ENCODE peak calls at places on chromosomes 7 and 10, in six cellular contexts. One of them, this sample, is unnamed.
A peak's percentile ranks its signal among the peaks of the same experiment; 100 is the strongest.

GRCh38 chr10:71780722-71781121 is 7.4 kb upstream of the VSIR start:
- DNase-seq in fibroblast of pulmonary artery: no peak
- DNase-seq in fibroblast of lung: no peak
- DNase-seq in psoas muscle: no peak
- DNase-seq in cardiac fibroblast: no peak
- DNase-seq in chondrocyte: peak; percentile 12
- DNase-seq in this sample: no peak

GRCh38 chr7:105808703-105809590 is 67.5 kb downstream of the ATXN7L1 start:
- DNase-seq in fibroblast of pulmonary artery: peak; percentile 64
- DNase-seq in cardiac fibroblast: peak; percentile 81
- DNase-seq in fibroblast of lung: peak; percentile 44
- DNase-seq in chondrocyte: no peak
- DNase-seq in psoas muscle: no peak
- DNase-seq in this sample: peak; percentile 42

GRCh38 chr7:55568613-55569268 is 3.6 kb downstream of the VOPP1 start:
- DNase-seq in fibroblast of pulmonary artery: peak; percentile 38
- DNase-seq in chondrocyte: no peak
- DNase-seq in cardiac fibroblast: no peak
- DNase-seq in fibroblast of lung: peak; percentile 15
- DNase-seq in psoas muscle: no peak
- DNase-seq in this sample: no peak

GRCh38 chr7:37921340-37921805 is 933 bp downstream of the EPDR1 start:
- DNase-seq in fibroblast of lung: no peak
- DNase-seq in fibroblast of pulmonary artery: no peak
- DNase-seq in cardiac fibroblast: peak; percentile 36
- DNase-seq in psoas muscle: peak; percentile 46
- DNase-seq in chondrocyte: no peak
- DNase-seq in this sample: no peak

GRCh38 chr10:106525871-106526270 is 638.6 kb downstream of the SORCS1 start:
- DNase-seq in psoas muscle: no peak
- DNase-seq in fibroblast of pulmonary artery: no peak
- DNase-seq in chondrocyte: no peak
- DNase-seq in fibroblast of lung: no peak
- DNase-seq in cardiac fibroblast: peak; percentile 3
- DNase-seq in this sample: no peak

GRCh38 chr10:69232736-69233135 is 12.6 kb downstream of the HKDC1 start:
- DNase-seq in fibroblast of lung: no peak
- DNase-seq in chondrocyte: no peak
- DNase-seq in psoas muscle: no peak
- DNase-seq in cardiac fibroblast: no peak
- DNase-seq in fibroblast of pulmonary artery: no peak
- DNase-seq in this sample: no peak

GRCh38 chr10:32211046-32211363 is 136.0 kb downstream of the EPC1 start:
- DNase-seq in psoas muscle: no peak
- DNase-seq in fibroblast of pulmonary artery: no peak
- DNase-seq in fibroblast of lung: no peak
- DNase-seq in cardiac fibroblast: no peak
- DNase-seq in chondrocyte: no peak
- DNase-seq in this sample: no peak

GRCh38 chr10:60236869-60237524 is 152.7 kb downstream of the ANK3 start:
- DNase-seq in chondrocyte: no peak
- DNase-seq in fibroblast of lung: no peak
- DNase-seq in cardiac fibroblast: peak; percentile 25
- DNase-seq in fibroblast of pulmonary artery: no peak
- DNase-seq in psoas muscle: peak; percentile 15
- DNase-seq in this sample: no peak

GRCh38 chr10:112581921-112582320 is 134.9 kb downstream of the VTI1A start:
- DNase-seq in fibroblast of pulmonary artery: no peak
- DNase-seq in psoas muscle: no peak
- DNase-seq in cardiac fibroblast: no peak
- DNase-seq in fibroblast of lung: no peak
- DNase-seq in chondrocyte: no peak
- DNase-seq in this sample: no peak

GRCh38 chr10:132637477-132638129 is 100.0 kb downstream of the INPP5A start:
- DNase-seq in fibroblast of lung: peak; percentile 78
- DNase-seq in chondrocyte: no peak
- DNase-seq in cardiac fibroblast: peak; percentile 78
- DNase-seq in fibroblast of pulmonary artery: peak; percentile 79
- DNase-seq in psoas muscle: peak; percentile 5
- DNase-seq in this sample: peak; percentile 63

GRCh38 chr10:11157292-11158052 is 139.8 kb downstream of the CELF2 start:
- DNase-seq in chondrocyte: no peak
- DNase-seq in cardiac fibroblast: no peak
- DNase-seq in psoas muscle: no peak
- DNase-seq in fibroblast of pulmonary artery: no peak
- DNase-seq in fibroblast of lung: no peak
- DNase-seq in this sample: no peak

GRCh38 chr7:130276796-130277762 is 10.4 kb downstream of the CPA2 start:
- DNase-seq in psoas muscle: no peak
- DNase-seq in fibroblast of pulmonary artery: peak; percentile 57
- DNase-seq in chondrocyte: no peak
- DNase-seq in cardiac fibroblast: peak; percentile 58
- DNase-seq in fibroblast of lung: peak; percentile 72
- DNase-seq in this sample: peak; percentile 60

GRCh38 chr7:95096123-95096395 is 188.7 kb downstream of the PPP1R9A start:
- DNase-seq in fibroblast of lung: no peak
- DNase-seq in chondrocyte: no peak
- DNase-seq in fibroblast of pulmonary artery: peak; percentile 6
- DNase-seq in cardiac fibroblast: no peak
- DNase-seq in psoas muscle: no peak
- DNase-seq in this sample: no peak

GRCh38 chr7:122632238-122632637 is 66.7 kb downstream of the RNF133 start:
- DNase-seq in chondrocyte: no peak
- DNase-seq in psoas muscle: no peak
- DNase-seq in fibroblast of pulmonary artery: no peak
- DNase-seq in fibroblast of lung: no peak
- DNase-seq in cardiac fibroblast: no peak
- DNase-seq in this sample: no peak

GRCh38 chr7:121138262-121138933 is 149.9 kb downstream of the CPED1 start:
- DNase-seq in cardiac fibroblast: no peak
- DNase-seq in fibroblast of lung: peak; percentile 53
- DNase-seq in fibroblast of pulmonary artery: peak; percentile 15
- DNase-seq in psoas muscle: no peak
- DNase-seq in chondrocyte: no peak
- DNase-seq in this sample: peak; percentile 33

GRCh38 chr10:32149257-32149955 is 93.2 kb upstream of the KIF5B start:
- DNase-seq in psoas muscle: peak; percentile 63
- DNase-seq in chondrocyte: no peak
- DNase-seq in cardiac fibroblast: peak; percentile 97
- DNase-seq in fibroblast of lung: peak; percentile 96
- DNase-seq in fibroblast of pulmonary artery: peak; percentile 98
- DNase-seq in this sample: peak; percentile 92

GRCh38 chr7:127786184-127786583 is 134.2 kb downstream of the SND1 start:
- DNase-seq in psoas muscle: no peak
- DNase-seq in fibroblast of pulmonary artery: peak; percentile 52
- DNase-seq in chondrocyte: no peak
- DNase-seq in fibroblast of lung: no peak
- DNase-seq in cardiac fibroblast: peak; percentile 44
- DNase-seq in this sample: no peak

GRCh38 chr7:142883571-142884284 is 1.8 kb downstream of the TRPV6 start:
- DNase-seq in fibroblast of lung: no peak
- DNase-seq in fibroblast of pulmonary artery: no peak
- DNase-seq in psoas muscle: no peak
- DNase-seq in chondrocyte: peak; percentile 43
- DNase-seq in cardiac fibroblast: no peak
- DNase-seq in this sample: no peak

GRCh38 chr10:104080762-104081161 is 4.9 kb downstream of the COL17A1 start:
- DNase-seq in fibroblast of lung: peak; percentile 33
- DNase-seq in chondrocyte: no peak
- DNase-seq in cardiac fibroblast: peak; percentile 55
- DNase-seq in psoas muscle: no peak
- DNase-seq in fibroblast of pulmonary artery: peak; percentile 58
- DNase-seq in this sample: peak; percentile 65

GRCh38 chr7:135645296-135645904 is 16.9 kb upstream of the STMP1 start:
- DNase-seq in fibroblast of lung: peak; percentile 66
- DNase-seq in psoas muscle: no peak
- DNase-seq in cardiac fibroblast: peak; percentile 72
- DNase-seq in fibroblast of pulmonary artery: peak; percentile 74
- DNase-seq in chondrocyte: no peak
- DNase-seq in this sample: peak; percentile 57

GRCh38 chr10:86363184-86363832 is 3.3 kb downstream of the GRID1 start:
- DNase-seq in psoas muscle: no peak
- DNase-seq in fibroblast of lung: no peak
- DNase-seq in fibroblast of pulmonary artery: no peak
- DNase-seq in cardiac fibroblast: no peak
- DNase-seq in chondrocyte: peak; percentile 92
- DNase-seq in this sample: no peak

GRCh38 chr7:127791790-127792189 is 139.8 kb downstream of the SND1 start:
- DNase-seq in psoas muscle: no peak
- DNase-seq in fibroblast of lung: peak; percentile 28
- DNase-seq in cardiac fibroblast: peak; percentile 69
- DNase-seq in chondrocyte: no peak
- DNase-seq in fibroblast of pulmonary artery: peak; percentile 46
- DNase-seq in this sample: peak; percentile 51

GRCh38 chr10:30386801-30387588 is 37.9 kb upstream of the MTPAP start:
- DNase-seq in cardiac fibroblast: no peak
- DNase-seq in psoas muscle: no peak
- DNase-seq in fibroblast of lung: no peak
- DNase-seq in chondrocyte: no peak
- DNase-seq in fibroblast of pulmonary artery: no peak
- DNase-seq in this sample: peak; percentile 73

GRCh38 chr10:10796774-10797415 is 220.8 kb upstream of the CELF2 start:
- DNase-seq in psoas muscle: no peak
- DNase-seq in chondrocyte: no peak
- DNase-seq in fibroblast of lung: peak; percentile 37
- DNase-seq in cardiac fibroblast: peak; percentile 65
- DNase-seq in fibroblast of pulmonary artery: peak; percentile 76
- DNase-seq in this sample: peak; percentile 69

GRCh38 chr10:30438016-30438850 is 4.2 kb downstream of the MAP3K8 start:
- DNase-seq in fibroblast of lung: peak; percentile 45
- DNase-seq in chondrocyte: no peak
- DNase-seq in fibroblast of pulmonary artery: no peak
- DNase-seq in psoas muscle: no peak
- DNase-seq in cardiac fibroblast: peak; percentile 58
- DNase-seq in this sample: no peak

GRCh38 chr10:70759769-70760168 is 25.4 kb downstream of the TBATA start:
- DNase-seq in psoas muscle: no peak
- DNase-seq in fibroblast of pulmonary artery: no peak
- DNase-seq in chondrocyte: peak; percentile 59
- DNase-seq in fibroblast of lung: no peak
- DNase-seq in cardiac fibroblast: no peak
- DNase-seq in this sample: peak; percentile 79

GRCh38 chr7:24894670-24895221 is 85.2 kb downstream of the OSBPL3 start:
- DNase-seq in chondrocyte: no peak
- DNase-seq in fibroblast of pulmonary artery: no peak
- DNase-seq in cardiac fibroblast: no peak
- DNase-seq in fibroblast of lung: no peak
- DNase-seq in psoas muscle: no peak
- DNase-seq in this sample: peak; percentile 34
- TF ChIP-seq CTCF in chondrocyte: peak; percentile 53
- TF ChIP-seq CTCF in fibroblast of pulmonary artery: peak; percentile 43
- TF ChIP-seq CTCF in cardiac fibroblast: peak; percentile 56
- TF ChIP-seq CTCF in fibroblast of lung: peak; percentile 25
- TF ChIP-seq CTCF in psoas muscle: peak; percentile 29
- TF ChIP-seq CTCF in this sample: peak; percentile 38

GRCh38 chr7:1545417-1546246 is 10.4 kb downstream of the TMEM184A start:
- DNase-seq in fibroblast of pulmonary artery: no peak
- DNase-seq in chondrocyte: no peak
- DNase-seq in cardiac fibroblast: no peak
- DNase-seq in psoas muscle: peak; percentile 25
- DNase-seq in fibroblast of lung: no peak
- DNase-seq in this sample: no peak

GRCh38 chr7:1544896-1545416 is 11.0 kb downstream of the TMEM184A start:
- DNase-seq in chondrocyte: no peak
- DNase-seq in fibroblast of lung: no peak
- DNase-seq in fibroblast of pulmonary artery: no peak
- DNase-seq in psoas muscle: no peak
- DNase-seq in cardiac fibroblast: no peak
- DNase-seq in this sample: no peak

GRCh38 chr7:1546909-1547776 is 8.9 kb downstream of the TMEM184A start:
- DNase-seq in fibroblast of pulmonary artery: no peak
- DNase-seq in chondrocyte: no peak
- DNase-seq in psoas muscle: peak; percentile 13
- DNase-seq in cardiac fibroblast: no peak
- DNase-seq in fibroblast of lung: no peak
- DNase-seq in this sample: no peak

GRCh38 chr7:1547777-1548437 is 8.1 kb downstream of the TMEM184A start:
- DNase-seq in fibroblast of pulmonary artery: no peak
- DNase-seq in psoas muscle: peak; percentile 15
- DNase-seq in fibroblast of lung: no peak
- DNase-seq in cardiac fibroblast: no peak
- DNase-seq in chondrocyte: no peak
- DNase-seq in this sample: no peak

GRCh38 chr7:1546274-1546908 is 9.6 kb downstream of the TMEM184A start:
- DNase-seq in chondrocyte: no peak
- DNase-seq in fibroblast of pulmonary artery: no peak
- DNase-seq in psoas muscle: peak; percentile 13
- DNase-seq in cardiac fibroblast: no peak
- DNase-seq in fibroblast of lung: no peak
- DNase-seq in this sample: no peak
- TF ChIP-seq CTCF in chondrocyte: no peak
- TF ChIP-seq CTCF in fibroblast of pulmonary artery: no peak
- TF ChIP-seq CTCF in psoas muscle: no peak
- TF ChIP-seq CTCF in cardiac fibroblast: no peak
- TF ChIP-seq CTCF in fibroblast of lung: no peak
- TF ChIP-seq CTCF in this sample: no peak

GRCh38 chr10:43981696-43982095 is 333.0 kb upstream of the ZNF32 start:
- DNase-seq in chondrocyte: no peak
- DNase-seq in fibroblast of pulmonary artery: no peak
- DNase-seq in psoas muscle: no peak
- DNase-seq in cardiac fibroblast: no peak
- DNase-seq in fibroblast of lung: no peak
- DNase-seq in this sample: no peak
- TF ChIP-seq CTCF in chondrocyte: no peak
- TF ChIP-seq CTCF in fibroblast of pulmonary artery: no peak
- TF ChIP-seq CTCF in psoas muscle: no peak
- TF ChIP-seq CTCF in cardiac fibroblast: no peak
- TF ChIP-seq CTCF in fibroblast of lung: no peak
- TF ChIP-seq CTCF in this sample: no peak

GRCh38 chr7:151403764-151404163 is 6.1 kb downstream of the WDR86 start:
- DNase-seq in fibroblast of pulmonary artery: no peak
- DNase-seq in chondrocyte: no peak
- DNase-seq in cardiac fibroblast: no peak
- DNase-seq in fibroblast of lung: no peak
- DNase-seq in psoas muscle: no peak
- DNase-seq in this sample: peak; percentile 64
- TF ChIP-seq CTCF in fibroblast of pulmonary artery: no peak
- TF ChIP-seq CTCF in chondrocyte: peak; percentile 19
- TF ChIP-seq CTCF in cardiac fibroblast: no peak
- TF ChIP-seq CTCF in fibroblast of lung: no peak
- TF ChIP-seq CTCF in psoas muscle: no peak
- TF ChIP-seq CTCF in this sample: no peak

This sample was measured in MCF 10A.